ENCODE peak calls at places on chromosomes 11 and 22, in six cellular contexts. One of them, this sample, is unnamed.

GRCh38 chr11:57345555-57346151 is 7.5 kb downstream of the P2RX3 start:
- ATAC-seq in A549: peak; percentile 78
- ATAC-seq in K562: peak; percentile 82
- ATAC-seq in HepG2: peak; percentile 55
- ATAC-seq in upper lobe of left lung: peak; percentile 88
- ATAC-seq in GM12878: peak; percentile 83
- ATAC-seq in this sample: peak; percentile 53

GRCh38 chr11:122192634-122193245 is 76.7 kb upstream of the BLID start:
- ATAC-seq in GM12878: peak; percentile 24
- ATAC-seq in K562: no peak
- ATAC-seq in upper lobe of left lung: no peak
- ATAC-seq in HepG2: no peak
- ATAC-seq in A549: peak; percentile 44
- ATAC-seq in this sample: no peak

GRCh38 chr11:6410695-6411430 is 8.0 kb downstream of the APBB1 start:
- ATAC-seq in K562: no peak
- ATAC-seq in upper lobe of left lung: no peak
- ATAC-seq in HepG2: no peak
- ATAC-seq in A549: no peak
- ATAC-seq in GM12878: no peak
- ATAC-seq in this sample: no peak

GRCh38 chr11:103870821-103871309 is 165.6 kb upstream of the DDI1 start:
- ATAC-seq in K562: no peak
- ATAC-seq in GM12878: no peak
- ATAC-seq in HepG2: no peak
- ATAC-seq in upper lobe of left lung: peak; percentile 94
- ATAC-seq in A549: no peak
- ATAC-seq in this sample: peak; percentile 96

GRCh38 chr11:109818303-109818702 is 274.9 kb upstream of the ZC3H12C start:
- ATAC-seq in GM12878: peak; percentile 36
- ATAC-seq in upper lobe of left lung: no peak
- ATAC-seq in HepG2: no peak
- ATAC-seq in K562: no peak
- ATAC-seq in A549: no peak
- ATAC-seq in this sample: no peak

GRCh38 chr22:18048441-18048898 is 24.1 kb upstream of the MICAL3 start:
- ATAC-seq in HepG2: no peak
- ATAC-seq in GM12878: no peak
- ATAC-seq in upper lobe of left lung: peak; percentile 53
- ATAC-seq in K562: peak; percentile 76
- ATAC-seq in A549: no peak
- ATAC-seq in this sample: no peak

GRCh38 chr22:20526628-20527355 is 19.4 kb downstream of the MED15 start:
- ATAC-seq in upper lobe of left lung: no peak
- ATAC-seq in HepG2: no peak
- ATAC-seq in K562: peak; percentile 5
- ATAC-seq in GM12878: no peak
- ATAC-seq in A549: no peak
- ATAC-seq in this sample: no peak

GRCh38 chr22:21587803-21588611 is 20.5 kb downstream of the UBE2L3 start:
- ATAC-seq in HepG2: no peak
- ATAC-seq in A549: no peak
- ATAC-seq in K562: peak; percentile 71
- ATAC-seq in upper lobe of left lung: peak; percentile 29
- ATAC-seq in GM12878: peak; percentile 98
- ATAC-seq in this sample: no peak

GRCh38 chr11:30992513-30992849 is 377.1 kb downstream of the DCDC1 start:
- ATAC-seq in K562: no peak
- ATAC-seq in GM12878: peak; percentile 78
- ATAC-seq in upper lobe of left lung: no peak
- ATAC-seq in A549: peak; percentile 88
- ATAC-seq in HepG2: peak; percentile 89
- ATAC-seq in this sample: no peak

GRCh38 chr11:12144306-12145174 is 34.1 kb downstream of the MICAL2 start:
- ATAC-seq in HepG2: peak; percentile 43
- ATAC-seq in K562: no peak
- ATAC-seq in A549: no peak
- ATAC-seq in GM12878: no peak
- ATAC-seq in upper lobe of left lung: no peak
- ATAC-seq in this sample: no peak

GRCh38 chr11:121057922-121058321 is 34.0 kb downstream of the TBCEL start:
- ATAC-seq in A549: no peak
- ATAC-seq in HepG2: no peak
- ATAC-seq in GM12878: peak; percentile 41
- ATAC-seq in K562: no peak
- ATAC-seq in upper lobe of left lung: no peak
- ATAC-seq in this sample: no peak

GRCh38 chr11:94557391-94557790 is 9.8 kb upstream of the PIWIL4 start:
- ATAC-seq in GM12878: no peak
- ATAC-seq in K562: no peak
- ATAC-seq in upper lobe of left lung: no peak
- ATAC-seq in A549: no peak
- ATAC-seq in HepG2: no peak
- ATAC-seq in this sample: no peak

GRCh38 chr11:69797156-69797555 is 22.0 kb upstream of the FGF4 start:
- ATAC-seq in upper lobe of left lung: peak; percentile 14
- ATAC-seq in A549: peak; percentile 74
- ATAC-seq in K562: no peak
- ATAC-seq in HepG2: no peak
- ATAC-seq in GM12878: no peak
- ATAC-seq in this sample: no peak

GRCh38 chr11:14809466-14809865 is 82.6 kb downstream of the CYP2R1 start:
- ATAC-seq in K562: peak; percentile 56
- ATAC-seq in upper lobe of left lung: no peak
- ATAC-seq in A549: no peak
- ATAC-seq in HepG2: no peak
- ATAC-seq in GM12878: no peak
- ATAC-seq in this sample: no peak

GRCh38 chr11:74689666-74690065 is 41.6 kb downstream of the CHRDL2 start:
- ATAC-seq in GM12878: no peak
- ATAC-seq in HepG2: no peak
- ATAC-seq in A549: no peak
- ATAC-seq in K562: no peak
- ATAC-seq in upper lobe of left lung: no peak
- ATAC-seq in this sample: no peak

GRCh38 chr22:39771486-39771885 is 122.1 kb downstream of the ENTHD1 start:
- ATAC-seq in HepG2: no peak
- ATAC-seq in A549: no peak
- ATAC-seq in GM12878: no peak
- ATAC-seq in upper lobe of left lung: no peak
- ATAC-seq in K562: no peak
- ATAC-seq in this sample: no peak

GRCh38 chr22:17086301-17086700 is 1.5 kb downstream of the IL17RA start:
- ATAC-seq in HepG2: no peak
- ATAC-seq in GM12878: no peak
- ATAC-seq in upper lobe of left lung: no peak
- ATAC-seq in K562: no peak
- ATAC-seq in A549: no peak
- ATAC-seq in this sample: no peak

GRCh38 chr11:57541099-57541670 is 3.8 kb downstream of the SMTNL1 start:
- ATAC-seq in A549: no peak
- ATAC-seq in HepG2: no peak
- ATAC-seq in K562: no peak
- ATAC-seq in upper lobe of left lung: no peak
- ATAC-seq in GM12878: no peak
- ATAC-seq in this sample: no peak

GRCh38 chr11:11534981-11535380 is 86.8 kb downstream of the GALNT18 start:
- ATAC-seq in K562: no peak
- ATAC-seq in upper lobe of left lung: no peak
- ATAC-seq in A549: no peak
- ATAC-seq in HepG2: no peak
- ATAC-seq in GM12878: no peak
- ATAC-seq in this sample: no peak

DNA sequence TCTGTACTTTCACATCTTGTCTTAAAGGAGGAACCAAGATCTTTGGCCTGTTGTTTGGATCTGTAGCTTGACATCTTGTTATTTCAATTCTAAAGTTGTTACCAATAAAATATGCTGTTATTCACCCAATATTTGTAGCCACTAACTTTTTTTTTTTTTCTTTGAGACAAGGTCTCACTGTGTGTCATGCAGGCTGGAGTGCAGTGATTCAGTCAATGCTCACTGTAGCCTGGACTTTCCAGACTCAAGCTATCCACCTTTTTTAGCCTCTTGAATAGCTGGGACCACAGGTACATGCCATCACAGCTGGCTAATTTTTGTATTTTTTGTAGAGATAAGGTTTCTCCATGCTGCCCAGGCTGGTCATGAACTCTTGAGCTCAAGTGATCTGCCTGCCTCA is 769.4 kb downstream of the DLG2 start:
- ATAC-seq in A549: no peak
- ATAC-seq in upper lobe of left lung: no peak
- ATAC-seq in K562: no peak
- ATAC-seq in GM12878: no peak
- ATAC-seq in HepG2: no peak
- ATAC-seq in this sample: no peak
- H3K4me1 ChIP-seq in A549: no peaks in the 10 kb centered on the region
- H3K4me1 ChIP-seq in upper lobe of left lung: no peaks in the 10 kb centered on the region
- H3K4me1 ChIP-seq in K562: no peaks in the 10 kb centered on the region
- H3K4me1 ChIP-seq in GM12878: no peaks in the 10 kb centered on the region
- H3K4me1 ChIP-seq in HepG2: no peaks in the 10 kb centered on the region
- H3K4me1 ChIP-seq in this sample: no peaks in the 10 kb centered on the region

GRCh38 chr22:28885939-28886338 is 2.6 kb downstream of the ZNRF3 start:
- ATAC-seq in K562: no peak
- ATAC-seq in A549: no peak
- ATAC-seq in GM12878: no peak
- ATAC-seq in upper lobe of left lung: no peak
- ATAC-seq in HepG2: peak; percentile 52
- ATAC-seq in this sample: no peak

GRCh38 chr22:28882878-28883656 is at the start of gene ZNRF3:
- ATAC-seq in upper lobe of left lung: peak; percentile 99
- ATAC-seq in GM12878: peak; percentile 89
- ATAC-seq in K562: peak; percentile 92
- ATAC-seq in A549: peak; percentile 90
- ATAC-seq in HepG2: peak; percentile 79
- ATAC-seq in this sample: peak; percentile 94

GRCh38 chr22:28883657-28883916 is 215 bp downstream of the ZNRF3 start:
- ATAC-seq in K562: no peak
- ATAC-seq in HepG2: no peak
- ATAC-seq in A549: no peak
- ATAC-seq in upper lobe of left lung: no peak
- ATAC-seq in GM12878: no peak
- ATAC-seq in this sample: peak; percentile 63

GRCh38 chr22:28883917-28884753 is 763 bp downstream of the ZNRF3 start:
- ATAC-seq in upper lobe of left lung: no peak
- ATAC-seq in GM12878: peak; percentile 14
- ATAC-seq in K562: peak; percentile 5
- ATAC-seq in HepG2: peak; percentile 15
- ATAC-seq in A549: peak; percentile 15
- ATAC-seq in this sample: peak; percentile 55

GRCh38 chr22:28884754-28885375 is 1.5 kb downstream of the ZNRF3 start:
- ATAC-seq in A549: no peak
- ATAC-seq in K562: peak; percentile 5
- ATAC-seq in HepG2: peak; percentile 19
- ATAC-seq in GM12878: no peak
- ATAC-seq in upper lobe of left lung: no peak
- ATAC-seq in this sample: no peak
- H3K27ac ChIP-seq in A549: peak overlapping the region; percentile 91
- H3K27ac ChIP-seq in K562: no peak overlapping the region
- H3K27ac ChIP-seq in HepG2: peak overlapping the region; percentile 30
- H3K27ac ChIP-seq in GM12878: no peak overlapping the region
- H3K27ac ChIP-seq in upper lobe of left lung: no peak overlapping the region
- H3K27ac ChIP-seq in this sample: no peak overlapping the region

DNA sequence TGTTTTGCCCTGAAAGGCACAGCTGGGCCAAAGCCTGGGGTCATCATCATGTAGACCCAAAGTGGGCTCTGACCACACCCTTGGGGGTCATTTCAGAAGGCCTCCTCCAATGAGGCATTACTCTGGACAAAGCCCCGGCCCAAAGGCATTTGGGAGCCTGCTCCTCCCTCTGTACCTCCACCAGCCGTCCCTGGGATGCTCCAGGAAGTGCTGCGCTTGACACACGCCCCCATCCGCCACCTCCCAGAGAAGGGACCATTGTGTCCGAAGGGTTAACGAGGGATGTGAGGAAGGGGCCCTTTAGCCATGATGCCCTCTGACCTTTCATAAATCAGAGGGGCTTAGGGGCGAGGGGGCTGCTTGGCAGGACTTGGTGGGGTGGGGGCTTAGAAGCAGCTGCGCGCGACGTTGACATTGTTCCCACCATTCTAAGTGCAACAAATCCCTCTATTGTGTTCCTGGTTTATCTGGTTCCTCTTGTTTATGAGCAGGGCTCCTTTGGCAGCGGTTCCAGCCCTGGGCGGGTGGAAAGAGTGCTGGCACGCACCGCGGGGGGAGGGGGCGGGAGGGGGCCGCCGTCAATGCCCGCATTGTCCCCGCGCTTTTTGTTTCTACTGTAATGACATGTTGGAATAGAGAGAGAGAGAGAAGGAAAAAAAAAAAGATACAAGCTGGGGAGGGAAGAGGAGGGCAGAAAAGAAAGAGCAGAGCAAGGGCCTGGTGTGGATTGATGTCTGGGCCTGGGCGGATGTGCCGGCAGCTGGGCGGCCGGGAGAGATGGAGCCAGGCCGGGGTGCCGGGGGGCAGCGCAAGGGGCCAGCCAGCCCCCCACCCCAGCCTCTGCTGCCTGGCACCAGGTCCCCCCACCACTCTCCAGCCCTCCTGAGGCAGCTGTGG is 32.1 kb upstream of the SOX10 start:
- ATAC-seq in K562: peak; percentile 41
- ATAC-seq in A549: no peak
- ATAC-seq in upper lobe of left lung: no peak
- ATAC-seq in GM12878: no peak
- ATAC-seq in HepG2: no peak
- ATAC-seq in this sample: no peak
- TF ChIP-seq EP300 in K562: no peak
- TF ChIP-seq EP300 in A549: no peak
- TF ChIP-seq EP300 in upper lobe of left lung: no peak
- TF ChIP-seq EP300 in GM12878: no peak
- TF ChIP-seq EP300 in HepG2: no peak
- TF ChIP-seq EP300 in this sample: no peak

GRCh38 chr22:22853713-22854112 is 33.9 kb upstream of the IGLL5 start:
- ATAC-seq in A549: no peak
- ATAC-seq in GM12878: no peak
- ATAC-seq in HepG2: no peak
- ATAC-seq in K562: no peak
- ATAC-seq in upper lobe of left lung: no peak
- ATAC-seq in this sample: no peak
- H3K4me1 ChIP-seq in A549: no peaks in the 10 kb centered on the region
- H3K4me1 ChIP-seq in GM12878: peaks cover 14% of the 10 kb centered on the region
- H3K4me1 ChIP-seq in HepG2: peaks cover 12% of the 10 kb centered on the region
- H3K4me1 ChIP-seq in K562: no peaks in the 10 kb centered on the region
- H3K4me1 ChIP-seq in upper lobe of left lung: no peaks in the 10 kb centered on the region
- H3K4me1 ChIP-seq in this sample: no peaks in the 10 kb centered on the region

GRCh38 chr22:46148885-46149492 is 1.3 kb upstream of the PPARA start:
- ATAC-seq in HepG2: no peak
- ATAC-seq in A549: no peak
- ATAC-seq in K562: no peak
- ATAC-seq in upper lobe of left lung: no peak
- ATAC-seq in GM12878: no peak
- ATAC-seq in this sample: no peak
- H3K27ac ChIP-seq in HepG2: peak overlapping the region; percentile 77
- H3K27ac ChIP-seq in A549: no peak overlapping the region
- H3K27ac ChIP-seq in K562: no peak overlapping the region
- H3K27ac ChIP-seq in upper lobe of left lung: peak overlapping the region; percentile 87
- H3K27ac ChIP-seq in GM12878: no peak overlapping the region
- H3K27ac ChIP-seq in this sample: peak overlapping the region; percentile 80

This sample was measured in gastroesophageal sphincter.